ENCODE peak calls at places on chromosomes 16 and 17, in five cellular contexts. O is mammary epithelial cell, E is hepatocyte, M is A549, I is IMR-90. X is an unnamed sample.

GRCh38 chr16:59192551-59193199 is 458.6 kb upstream of the GOT2 start:
- DNase-seq in O (no peak), E (peak), M (peak), I (peak), X (peak)

GRCh38 chr16:16145286-16145685 is 78.0 kb downstream of the ABCC6 start:
- DNase-seq in O (no peak), E (no peak), M (no peak), I (no peak), X (no peak)

GRCh38 chr16:1791943-1792812 is 1.3 kb downstream of the IGFALS start:
- DNase-seq in O (no peak), E (peak), M (no peak), I (no peak), X (no peak)

GRCh38 chr17:81066072-81066471 is 31.1 kb downstream of the BAIAP2 start:
- DNase-seq in O (peak), E (no peak), M (no peak), I (no peak), X (no peak)

GRCh38 chr17:21162394-21162775 is 35.6 kb downstream of the DHRS7B start:
- DNase-seq in O (no peak), E (no peak), M (no peak), I (no peak), X (no peak)

GRCh38 chr16:68013440-68013839 is 2.3 kb downstream of the DPEP2NB start:
- DNase-seq in O (peak), E (no peak), M (no peak), I (no peak), X (peak)

GRCh38 chr17:58284613-58285421 is 4.1 kb upstream of the MPO start:
- DNase-seq in O (no peak), E (no peak), M (no peak), I (no peak), X (no peak)

GRCh38 chr17:70857351-70857750 is 688.0 kb downstream of the KCNJ2 start:
- DNase-seq in O (no peak), E (no peak), M (no peak), I (no peak), X (no peak)

GRCh38 chr17:81608605-81609004 is 28.3 kb downstream of the NPLOC4 start:
- DNase-seq in O (no peak), E (no peak), M (no peak), I (no peak), X (no peak)

GRCh38 chr17:34206569-34206968 is 48.5 kb upstream of the CCL2 start:
- DNase-seq in O (no peak), E (no peak), M (no peak), I (no peak), X (no peak)

GRCh38 chr16:75527825-75528299 is 8.0 kb downstream of the CHST5 start:
- DNase-seq in O (no peak), E (peak), M (no peak), I (no peak), X (no peak)

GRCh38 chr16:15701975-15702970 is 52.2 kb downstream of the NDE1 start:
- DNase-seq in O (no peak), E (no peak), M (no peak), I (peak), X (no peak)

GRCh38 chr17:34300652-34301390 is 15.3 kb downstream of the CCL11 start:
- DNase-seq in O (no peak), E (no peak), M (no peak), I (peak), X (no peak)

GRCh38 chr16:49000594-49000993 is 281.0 kb downstream of the CBLN1 start:
- DNase-seq in O (peak), E (peak), M (no peak), I (no peak), X (peak)

GRCh38 chr16:56777533-56777932 is 47.6 kb downstream of the NUP93 start:
- DNase-seq in O (no peak), E (no peak), M (no peak), I (no peak), X (no peak)

GRCh38 chr17:17445925-17446665 is 30.7 kb upstream of the MED9 start:
- DNase-seq in O (peak), E (peak), M (peak), I (peak), X (no peak)

DNA sequence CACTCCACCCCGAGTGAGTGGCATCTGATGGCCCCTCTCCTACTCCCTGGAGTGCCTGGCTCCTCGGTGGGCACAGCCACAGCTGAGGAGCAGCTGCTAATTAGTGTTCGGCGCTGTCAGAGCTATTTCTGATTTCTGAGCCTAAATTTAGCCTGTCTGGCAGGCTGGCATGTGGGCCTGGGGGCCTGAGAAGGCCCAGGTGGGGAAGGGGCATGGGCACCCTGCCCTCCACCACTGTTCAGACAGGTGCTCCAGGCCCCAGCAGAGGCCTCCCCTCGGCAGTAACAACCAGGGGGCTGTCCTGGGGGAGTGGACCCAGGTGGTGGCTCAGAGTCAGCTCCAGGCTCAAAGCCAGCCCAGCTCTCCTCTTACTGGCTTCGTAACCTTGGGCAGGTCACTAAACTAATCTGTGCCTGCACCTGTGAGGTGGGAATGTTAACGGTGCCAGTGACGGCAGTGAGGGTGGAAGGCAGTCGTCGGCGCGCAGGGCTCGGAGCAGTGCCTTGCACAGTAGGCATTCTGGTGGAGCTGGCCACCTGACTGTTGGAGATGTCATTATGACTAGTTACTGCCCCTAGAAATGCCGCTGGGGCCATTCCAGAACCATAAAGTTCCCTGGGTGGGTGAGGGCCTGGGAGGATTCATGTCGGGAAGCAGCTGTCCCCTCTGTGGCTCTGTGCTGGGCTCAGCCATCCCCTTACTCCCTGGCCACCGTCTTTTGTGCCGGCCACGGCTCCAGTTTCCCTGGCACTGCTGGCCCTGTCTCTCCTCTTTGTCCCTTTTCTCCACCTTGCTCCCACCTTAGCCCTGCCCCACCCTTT is 6.6 kb downstream of the FMNL1 start:
- DNase-seq in O (no peak), E (peak), M (peak), I (no peak), X (peak)
- H3K4me2 ChIP-seq in O (peak), E (peak), M (peak), I (peak), X (peak)

GRCh38 chr16:50136399-50136798 is 16.7 kb upstream of the TENT4B start:
- DNase-seq in O (no peak), E (no peak), M (no peak), I (no peak), X (no peak)
- TF ChIP-seq CTCF in O (no peak), E (no peak), M (no peak), I (no peak), X (peak)

GRCh38 chr17:53336281-53336680 is 486.4 kb upstream of the KIF2B start:
- DNase-seq in O (peak), E (no peak), M (no peak), I (no peak), X (no peak)
- H3K4me2 ChIP-seq in O (peak), E (no peak), M (no peak), I (no peak), X (no peak)

DNA sequence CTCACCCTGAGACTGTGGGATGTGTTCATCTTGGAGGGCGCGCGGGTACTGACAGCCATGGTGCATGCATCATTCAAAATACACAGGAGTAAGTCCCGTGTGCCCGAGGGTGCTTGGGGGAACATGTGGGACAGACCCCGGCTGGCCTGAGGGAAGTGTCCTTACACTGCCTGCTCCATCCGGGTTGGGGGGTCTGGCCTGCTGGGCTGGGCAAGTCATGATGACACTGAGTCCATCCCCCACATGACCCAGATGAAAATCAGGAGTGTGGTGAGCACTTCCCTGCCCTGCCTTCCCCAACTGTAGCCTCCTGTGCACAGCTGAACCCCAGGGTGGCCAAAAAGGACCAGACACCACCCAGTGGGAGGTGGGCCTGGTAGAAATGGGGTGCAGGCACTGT is 10.8 kb downstream of the TBC1D26 start:
- DNase-seq in O (no peak), E (no peak), M (no peak), I (no peak), X (no peak)
- TF ChIP-seq CTCF in O (no peak), E (no peak), M (no peak), I (no peak), X (no peak)

GRCh38 chr16:29915590-29916247 is 10.3 kb downstream of the KCTD13 start:
- DNase-seq in O (peak), E (no peak), M (peak), I (peak), X (no peak)

GRCh38 chr16:29912087-29912486 is 11.8 kb downstream of the ASPHD1 start:
- DNase-seq in O (no peak), E (no peak), M (no peak), I (no peak), X (no peak)

GRCh38 chr16:29910819-29911675 is 10.8 kb downstream of the ASPHD1 start:
- DNase-seq in O (no peak), E (no peak), M (no peak), I (no peak), X (no peak)

GRCh38 chr16:29911676-29912010 is 11.4 kb downstream of the ASPHD1 start:
- DNase-seq in O (no peak), E (no peak), M (no peak), I (no peak), X (no peak)

DNA sequence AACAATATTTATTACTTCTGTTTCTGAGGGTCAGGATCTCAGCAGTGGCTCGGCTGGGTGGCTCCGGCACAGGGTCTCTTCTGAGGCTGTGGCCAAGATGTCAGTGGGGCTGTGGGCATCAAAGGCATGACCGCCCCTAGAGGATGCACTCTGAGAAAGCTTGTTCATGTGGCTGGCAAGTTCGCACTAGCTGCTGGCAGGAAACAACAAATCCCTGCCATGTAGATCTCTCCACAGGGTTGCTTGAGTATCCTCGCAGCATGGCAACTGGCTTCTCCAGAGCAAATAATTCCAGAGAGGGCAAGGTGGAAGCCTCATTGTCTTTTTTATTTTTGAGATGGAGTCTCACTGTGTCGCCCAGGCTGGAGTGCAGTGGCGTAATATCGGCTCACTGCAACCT is 12.5 kb downstream of the KCTD13 start:
- DNase-seq in O (no peak), E (no peak), M (no peak), I (no peak), X (no peak)
- H3K4me2 ChIP-seq in O (no peak), E (no peak), M (no peak), I (no peak), X (no peak)